ENCODE peak calls at places on chromosomes 1 and 21, in eight cellular contexts. One of them, this sample, is unnamed.

GRCh38 chr1:246527402-246528088 is 20.5 kb upstream of the SMYD3 start:
- DNase-seq in AG04450: no peak
- DNase-seq in Caki2: no peak
- DNase-seq in Ammon's horn: no peak
- DNase-seq in SW 1271: no peak
- DNase-seq in stimulated activated CD4-positive, alpha-beta T cell treated with anti-CD3 and anti-CD28 coated beads, Interleukin-4, amount 100 ng/mL, for 1 hour: no peak
- DNase-seq in ELR: no peak
- DNase-seq in tibial artery: no peak
- DNase-seq in this sample: no peak

GRCh38 chr1:226985239-226985838 is 45.2 kb downstream of the COQ8A start:
- DNase-seq in stimulated activated CD4-positive, alpha-beta T cell treated with anti-CD3 and anti-CD28 coated beads, Interleukin-4, amount 100 ng/mL, for 1 hour: no peak
- DNase-seq in tibial artery: no peak
- DNase-seq in SW 1271: no peak
- DNase-seq in Ammon's horn: no peak
- DNase-seq in AG04450: no peak
- DNase-seq in ELR: no peak
- DNase-seq in Caki2: no peak
- DNase-seq in this sample: no peak

GRCh38 chr1:1439550-1440261 is 4.2 kb downstream of the VWA1 start:
- DNase-seq in stimulated activated CD4-positive, alpha-beta T cell treated with anti-CD3 and anti-CD28 coated beads, Interleukin-4, amount 100 ng/mL, for 1 hour: no peak
- DNase-seq in ELR: no peak
- DNase-seq in tibial artery: no peak
- DNase-seq in AG04450: no peak
- DNase-seq in Caki2: no peak
- DNase-seq in SW 1271: no peak
- DNase-seq in Ammon's horn: no peak
- DNase-seq in this sample: no peak

GRCh38 chr1:114319480-114319879 is 165.8 kb upstream of the SYT6 start:
- DNase-seq in Caki2: no peak
- DNase-seq in ELR: peak
- DNase-seq in tibial artery: no peak
- DNase-seq in stimulated activated CD4-positive, alpha-beta T cell treated with anti-CD3 and anti-CD28 coated beads, Interleukin-4, amount 100 ng/mL, for 1 hour: no peak
- DNase-seq in AG04450: no peak
- DNase-seq in SW 1271: no peak
- DNase-seq in Ammon's horn: no peak
- DNase-seq in this sample: no peak

GRCh38 chr1:1285102-1285571 is 4.9 kb downstream of the SCNN1D start:
- DNase-seq in SW 1271: no peak
- DNase-seq in stimulated activated CD4-positive, alpha-beta T cell treated with anti-CD3 and anti-CD28 coated beads, Interleukin-4, amount 100 ng/mL, for 1 hour: no peak
- DNase-seq in Caki2: no peak
- DNase-seq in AG04450: no peak
- DNase-seq in tibial artery: peak
- DNase-seq in ELR: no peak
- DNase-seq in Ammon's horn: no peak
- DNase-seq in this sample: no peak

GRCh38 chr1:53327183-53327941 is 508 bp downstream of the LRP8 start:
- DNase-seq in tibial artery: peak
- DNase-seq in AG04450: no peak
- DNase-seq in Caki2: peak
- DNase-seq in ELR: peak
- DNase-seq in SW 1271: no peak
- DNase-seq in Ammon's horn: peak
- DNase-seq in stimulated activated CD4-positive, alpha-beta T cell treated with anti-CD3 and anti-CD28 coated beads, Interleukin-4, amount 100 ng/mL, for 1 hour: peak
- DNase-seq in this sample: peak

GRCh38 chr1:208652300-208653160 is 408.3 kb upstream of the PLXNA2 start:
- DNase-seq in ELR: peak
- DNase-seq in tibial artery: no peak
- DNase-seq in Caki2: peak
- DNase-seq in SW 1271: no peak
- DNase-seq in AG04450: peak
- DNase-seq in Ammon's horn: peak
- DNase-seq in stimulated activated CD4-positive, alpha-beta T cell treated with anti-CD3 and anti-CD28 coated beads, Interleukin-4, amount 100 ng/mL, for 1 hour: peak
- DNase-seq in this sample: peak

GRCh38 chr1:2180297-2181245 is 14.0 kb downstream of the FAAP20 start:
- DNase-seq in Caki2: no peak
- DNase-seq in ELR: peak
- DNase-seq in stimulated activated CD4-positive, alpha-beta T cell treated with anti-CD3 and anti-CD28 coated beads, Interleukin-4, amount 100 ng/mL, for 1 hour: no peak
- DNase-seq in Ammon's horn: no peak
- DNase-seq in tibial artery: no peak
- DNase-seq in SW 1271: no peak
- DNase-seq in AG04450: no peak
- DNase-seq in this sample: no peak

GRCh38 chr1:151835596-151835995 is 4.0 kb upstream of the RORC start:
- DNase-seq in tibial artery: no peak
- DNase-seq in Caki2: no peak
- DNase-seq in Ammon's horn: no peak
- DNase-seq in ELR: no peak
- DNase-seq in stimulated activated CD4-positive, alpha-beta T cell treated with anti-CD3 and anti-CD28 coated beads, Interleukin-4, amount 100 ng/mL, for 1 hour: no peak
- DNase-seq in SW 1271: no peak
- DNase-seq in AG04450: no peak
- DNase-seq in this sample: no peak

GRCh38 chr1:168099314-168099920 is 37.3 kb downstream of the GPR161 start:
- DNase-seq in AG04450: no peak
- DNase-seq in Ammon's horn: no peak
- DNase-seq in Caki2: no peak
- DNase-seq in stimulated activated CD4-positive, alpha-beta T cell treated with anti-CD3 and anti-CD28 coated beads, Interleukin-4, amount 100 ng/mL, for 1 hour: no peak
- DNase-seq in SW 1271: no peak
- DNase-seq in tibial artery: no peak
- DNase-seq in ELR: no peak
- DNase-seq in this sample: no peak

GRCh38 chr1:209480345-209480744 is 103.2 kb upstream of the CAMK1G start:
- DNase-seq in SW 1271: no peak
- DNase-seq in stimulated activated CD4-positive, alpha-beta T cell treated with anti-CD3 and anti-CD28 coated beads, Interleukin-4, amount 100 ng/mL, for 1 hour: no peak
- DNase-seq in tibial artery: no peak
- DNase-seq in Ammon's horn: no peak
- DNase-seq in AG04450: no peak
- DNase-seq in Caki2: no peak
- DNase-seq in ELR: no peak
- DNase-seq in this sample: no peak

GRCh38 chr21:45766501-45766900 is 123.0 kb downstream of the PCBP3 start:
- DNase-seq in SW 1271: no peak
- DNase-seq in AG04450: no peak
- DNase-seq in Caki2: no peak
- DNase-seq in ELR: no peak
- DNase-seq in Ammon's horn: no peak
- DNase-seq in tibial artery: no peak
- DNase-seq in stimulated activated CD4-positive, alpha-beta T cell treated with anti-CD3 and anti-CD28 coated beads, Interleukin-4, amount 100 ng/mL, for 1 hour: no peak
- DNase-seq in this sample: no peak

GRCh38 chr1:116508984-116509980 is 61.5 kb downstream of the CD58 start:
- DNase-seq in ELR: peak
- DNase-seq in Ammon's horn: no peak
- DNase-seq in SW 1271: peak
- DNase-seq in AG04450: no peak
- DNase-seq in Caki2: peak
- DNase-seq in tibial artery: no peak
- DNase-seq in stimulated activated CD4-positive, alpha-beta T cell treated with anti-CD3 and anti-CD28 coated beads, Interleukin-4, amount 100 ng/mL, for 1 hour: peak
- DNase-seq in this sample: no peak

GRCh38 chr1:66652556-66652955 is 99.7 kb upstream of the DYNLT5 start:
- DNase-seq in AG04450: no peak
- DNase-seq in Caki2: no peak
- DNase-seq in SW 1271: no peak
- DNase-seq in tibial artery: no peak
- DNase-seq in ELR: no peak
- DNase-seq in Ammon's horn: peak
- DNase-seq in stimulated activated CD4-positive, alpha-beta T cell treated with anti-CD3 and anti-CD28 coated beads, Interleukin-4, amount 100 ng/mL, for 1 hour: no peak
- DNase-seq in this sample: no peak

GRCh38 chr1:16014509-16015482 is 3.0 kb downstream of the HSPB7 start:
- DNase-seq in Ammon's horn: no peak
- DNase-seq in stimulated activated CD4-positive, alpha-beta T cell treated with anti-CD3 and anti-CD28 coated beads, Interleukin-4, amount 100 ng/mL, for 1 hour: no peak
- DNase-seq in Caki2: no peak
- DNase-seq in AG04450: no peak
- DNase-seq in ELR: no peak
- DNase-seq in tibial artery: peak
- DNase-seq in SW 1271: no peak
- DNase-seq in this sample: peak

GRCh38 chr1:26731233-26731902 is 35.6 kb downstream of the ARID1A start:
- DNase-seq in stimulated activated CD4-positive, alpha-beta T cell treated with anti-CD3 and anti-CD28 coated beads, Interleukin-4, amount 100 ng/mL, for 1 hour: no peak
- DNase-seq in Ammon's horn: no peak
- DNase-seq in Caki2: no peak
- DNase-seq in tibial artery: no peak
- DNase-seq in AG04450: no peak
- DNase-seq in SW 1271: no peak
- DNase-seq in ELR: no peak
- DNase-seq in this sample: no peak

GRCh38 chr21:29499734-29500343 is 201.1 kb downstream of the BACH1 start:
- DNase-seq in Caki2: peak
- DNase-seq in AG04450: no peak
- DNase-seq in Ammon's horn: peak
- DNase-seq in ELR: peak
- DNase-seq in stimulated activated CD4-positive, alpha-beta T cell treated with anti-CD3 and anti-CD28 coated beads, Interleukin-4, amount 100 ng/mL, for 1 hour: peak
- DNase-seq in SW 1271: peak
- DNase-seq in tibial artery: no peak
- DNase-seq in this sample: no peak

GRCh38 chr21:40696246-40696645 is 150.7 kb downstream of the DSCAM start:
- DNase-seq in Ammon's horn: no peak
- DNase-seq in Caki2: no peak
- DNase-seq in SW 1271: no peak
- DNase-seq in stimulated activated CD4-positive, alpha-beta T cell treated with anti-CD3 and anti-CD28 coated beads, Interleukin-4, amount 100 ng/mL, for 1 hour: no peak
- DNase-seq in tibial artery: no peak
- DNase-seq in ELR: no peak
- DNase-seq in AG04450: no peak
- DNase-seq in this sample: no peak

GRCh38 chr1:99544328-99544727 is 101.6 kb upstream of the PALMD start:
- DNase-seq in Ammon's horn: no peak
- DNase-seq in ELR: peak
- DNase-seq in stimulated activated CD4-positive, alpha-beta T cell treated with anti-CD3 and anti-CD28 coated beads, Interleukin-4, amount 100 ng/mL, for 1 hour: no peak
- DNase-seq in tibial artery: no peak
- DNase-seq in SW 1271: no peak
- DNase-seq in AG04450: peak
- DNase-seq in Caki2: no peak
- DNase-seq in this sample: no peak

GRCh38 chr1:228801068-228801467 is 65.8 kb downstream of the RHOU start:
- DNase-seq in Ammon's horn: no peak
- DNase-seq in AG04450: no peak
- DNase-seq in Caki2: no peak
- DNase-seq in stimulated activated CD4-positive, alpha-beta T cell treated with anti-CD3 and anti-CD28 coated beads, Interleukin-4, amount 100 ng/mL, for 1 hour: no peak
- DNase-seq in tibial artery: no peak
- DNase-seq in ELR: no peak
- DNase-seq in SW 1271: no peak
- DNase-seq in this sample: no peak

GRCh38 chr1:237732657-237733056 is 158.1 kb downstream of the ZP4 start:
- DNase-seq in SW 1271: no peak
- DNase-seq in Ammon's horn: no peak
- DNase-seq in ELR: no peak
- DNase-seq in stimulated activated CD4-positive, alpha-beta T cell treated with anti-CD3 and anti-CD28 coated beads, Interleukin-4, amount 100 ng/mL, for 1 hour: no peak
- DNase-seq in Caki2: no peak
- DNase-seq in AG04450: no peak
- DNase-seq in tibial artery: no peak
- DNase-seq in this sample: no peak

This sample was measured in left colon.